ENCODE peak calls at places on chromosomes 6 and 20, in nine cellular contexts. C, J, N, A, T, H, L, Q and G are unnamed samples.

GRCh38 chr6:33936911-33937310 is 133.1 kb upstream of the MLN start:
- DNase-seq in T (no peak), N (no peak), A (no peak), J (no peak), L (no peak), C (no peak), H (no peak), Q (no peak), G (no peak)

GRCh38 chr20:37275125-37275524 is 13.5 kb upstream of the GHRH start:
- DNase-seq in J (no peak), H (no peak), A (no peak), N (no peak), L (no peak), T (no peak), C (no peak), Q (no peak), G (no peak)

GRCh38 chr6:141963543-141964295 is 169.0 kb upstream of the GJE1 start:
- DNase-seq in C (no peak), J (no peak), N (no peak), Q (no peak), H (no peak), L (no peak), A (no peak), T (no peak), G (no peak)

GRCh38 chr6:36666726-36667591 is 11.6 kb upstream of the CDKN1A start:
- DNase-seq in N (peak; percentile 71), A (peak; percentile 90), J (peak; percentile 28), H (peak; percentile 54), C (no peak), Q (no peak), T (peak; percentile 85), L (no peak), G (peak; percentile 74)

GRCh38 chr20:40770564-40771307 is 81.7 kb upstream of the MAFB start:
- DNase-seq in H (no peak), L (no peak), J (no peak), C (no peak), Q (no peak), N (no peak), T (peak; percentile 48), A (peak; percentile 61), G (peak; percentile 64)

GRCh38 chr20:35902545-35902941 is 51.8 kb downstream of the SCAND1 start:
- DNase-seq in J (no peak), Q (no peak), N (no peak), T (no peak), L (no peak), H (no peak), A (no peak), C (no peak), G (no peak)

GRCh38 chr6:90098637-90099036 is 198.0 kb downstream of the BACH2 start:
- DNase-seq in H (no peak), N (no peak), T (no peak), C (no peak), A (no peak), L (no peak), J (no peak), Q (no peak), G (no peak)

GRCh38 chr6:10449751-10450150 is 34.9 kb upstream of the TFAP2A start:
- DNase-seq in J (no peak), L (no peak), C (no peak), A (no peak), H (no peak), T (no peak), N (no peak), Q (no peak), G (no peak)

GRCh38 chr6:40550096-40550731 is 37.0 kb downstream of the LRFN2 start:
- DNase-seq in H (peak; percentile 27), J (peak; percentile 18), C (no peak), A (no peak), Q (no peak), L (no peak), N (no peak), T (no peak), G (no peak)

GRCh38 chr6:41176189-41176588 is 13.3 kb upstream of the TREM2 start:
- DNase-seq in L (no peak), J (no peak), C (no peak), H (no peak), Q (no peak), T (no peak), N (no peak), A (no peak), G (no peak)

GRCh38 chr6:156752666-156753301 is 24.4 kb upstream of the ARID1B start:
- DNase-seq in N (no peak), J (no peak), Q (no peak), H (no peak), A (no peak), T (no peak), C (no peak), L (no peak), G (no peak)

GRCh38 chr20:62624325-62624690 is 18.0 kb upstream of the SLCO4A1 start:
- DNase-seq in Q (no peak), H (no peak), N (no peak), T (no peak), L (peak; percentile 42), A (no peak), J (no peak), C (no peak), G (no peak)

GRCh38 chr6:44477293-44477894 is 89.9 kb downstream of the CDC5L start:
- DNase-seq in T (no peak), C (no peak), L (no peak), N (no peak), A (no peak), J (no peak), H (no peak), Q (no peak), G (no peak)

GRCh38 chr6:137700751-137701477 is 166.1 kb upstream of the TNFAIP3 start:
- DNase-seq in J (no peak), C (no peak), T (no peak), L (no peak), N (no peak), A (no peak), Q (no peak), H (no peak), G (no peak)

GRCh38 chr20:12838261-12838866 is 170.4 kb upstream of the SPTLC3 start:
- DNase-seq in Q (no peak), H (no peak), T (no peak), N (no peak), A (no peak), J (no peak), L (no peak), C (no peak), G (no peak)

GRCh38 chr6:16671302-16672289 is 89.7 kb downstream of the ATXN1 start:
- DNase-seq in L (no peak), T (no peak), J (no peak), C (no peak), A (no peak), N (no peak), H (no peak), Q (no peak), G (no peak)

GRCh38 chr6:160279850-160280249 is 21.2 kb upstream of the SLC22A2 start:
- DNase-seq in J (no peak), C (no peak), A (no peak), N (no peak), L (no peak), Q (no peak), T (no peak), H (no peak), G (no peak)

GRCh38 chr6:158086054-158086705 is 81.9 kb downstream of the SERAC1 start:
- DNase-seq in A (no peak), Q (no peak), N (no peak), H (no peak), T (no peak), J (no peak), L (no peak), C (peak; percentile 15), G (peak; percentile 31)

GRCh38 chr6:28587011-28587745 is 61.5 kb downstream of the GPX5 start:
- DNase-seq in N (peak; percentile 78), J (peak; percentile 22), A (peak; percentile 72), T (no peak), Q (no peak), C (no peak), L (peak; percentile 76), H (no peak), G (peak; percentile 80)

GRCh38 chr20:8756410-8756809 is 312.5 kb upstream of the PLCB4 start:
- DNase-seq in L (no peak), N (no peak), C (no peak), Q (peak; percentile 31), H (no peak), A (no peak), T (no peak), J (no peak), G (no peak)

GRCh38 chr6:170004585-170005210 is 253.3 kb downstream of the ERMARD start:
- DNase-seq in N (no peak), L (no peak), J (no peak), T (no peak), H (no peak), Q (no peak), C (no peak), A (no peak), G (no peak)

GRCh38 chr20:56631318-56631989 is 2.3 kb downstream of the TFAP2C start:
- DNase-seq in A (no peak), H (no peak), Q (no peak), J (no peak), N (peak; percentile 46), C (no peak), L (no peak), T (no peak), G (no peak)

GRCh38 chr6:89298680-89299450 is 16.2 kb downstream of the GABRR2 start:
- DNase-seq in N (no peak), A (no peak), Q (peak; percentile 59), T (no peak), H (no peak), C (no peak), L (peak; percentile 20), J (no peak), G (no peak)

GRCh38 chr6:165939601-165940290 is 227.9 kb downstream of the TBXT start:
- DNase-seq in L (no peak), J (no peak), N (no peak), A (no peak), T (no peak), H (no peak), C (no peak), Q (no peak), G (no peak)